ENCODE peak calls at places on chromosomes 12 and 14, in nine cellular contexts. Z is CD14-positive monocyte; I is activated CD8-positive, alpha-beta T cell treated with anti-CD3 and anti-CD28 coated beads for 36 hours; D is neural crest cell; O is mesothelial cell of epicardium; S is AG04450; W is kidney; T is IMR-90; H is dorsolateral prefrontal cortex. E is an unnamed sample.
A peak's percentile ranks its signal among the peaks of the same experiment; 100 is the strongest.

GRCh38 chr12:128879898-128880764 is 26.9 kb downstream of the GLT1D1 start:
- DNase-seq in Z (no peak), I (no peak), D (no peak), O (no peak), S (no peak), W (no peak), T (no peak), H (no peak), E (no peak)

GRCh38 chr14:91308337-91308736 is 63.8 kb upstream of the GPR68 start:
- DNase-seq in Z (no peak), I (no peak), D (no peak), O (no peak), S (no peak), W (peak; percentile 22), T (no peak), H (no peak), E (no peak)

GRCh38 chr12:1581973-1582708 is 12.2 kb downstream of the FBXL14 start:
- DNase-seq in Z (no peak), I (no peak), D (no peak), O (no peak), S (no peak), W (no peak), T (peak; percentile 58), H (no peak), E (no peak)

GRCh38 chr12:121748218-121748570 is 35.6 kb downstream of the TMEM120B start:
- DNase-seq in Z (no peak), I (no peak), D (no peak), O (no peak), S (no peak), W (no peak), T (no peak), H (no peak), E (no peak)

GRCh38 chr12:31234955-31235867 is 90.7 kb downstream of the SINHCAF start:
- DNase-seq in Z (no peak), I (no peak), D (peak; percentile 50), O (no peak), S (no peak), W (peak; percentile 84), T (peak; percentile 31), H (no peak), E (no peak)

GRCh38 chr14:67514650-67515385 is 18.3 kb upstream of the PLEKHH1 start:
- DNase-seq in Z (no peak), I (peak; percentile 43), D (peak; percentile 27), O (no peak), S (no peak), W (peak; percentile 81), T (peak; percentile 33), H (no peak), E (no peak)

GRCh38 chr14:94771906-94772468 is 2.1 kb upstream of the GSC start:
- DNase-seq in Z (no peak), I (no peak), D (no peak), O (no peak), S (no peak), W (no peak), T (no peak), H (no peak), E (no peak)

GRCh38 chr12:83365317-83365716 is 678.6 kb downstream of the TMTC2 start:
- DNase-seq in Z (no peak), I (no peak), D (no peak), O (no peak), S (no peak), W (no peak), T (no peak), H (no peak), E (no peak)

GRCh38 chr14:32588448-32589320 is 259.6 kb downstream of the AKAP6 start:
- DNase-seq in Z (no peak), I (no peak), D (peak; percentile 26), O (no peak), S (no peak), W (no peak), T (peak; percentile 65), H (no peak), E (no peak)

GRCh38 chr12:32478858-32479257 is 79.5 kb downstream of the FGD4 start:
- DNase-seq in Z (no peak), I (no peak), D (no peak), O (no peak), S (no peak), W (no peak), T (no peak), H (no peak), E (no peak)

GRCh38 chr14:75374911-75375310 is 52.9 kb upstream of the JDP2 start:
- DNase-seq in Z (no peak), I (no peak), D (no peak), O (no peak), S (no peak), W (no peak), T (no peak), H (no peak), E (no peak)

GRCh38 chr14:49621114-49621881 is 699 bp downstream of the MGAT2 start:
- DNase-seq in Z (peak; percentile 86), I (peak; percentile 78), D (peak; percentile 49), O (no peak), S (no peak), W (peak; percentile 92), T (peak; percentile 28), H (peak; percentile 62), E (peak; percentile 93)

GRCh38 chr12:20616093-20616492 is 79.0 kb upstream of the SLCO1C1 start:
- DNase-seq in Z (no peak), I (no peak), D (no peak), O (no peak), S (no peak), W (peak; percentile 39), T (no peak), H (no peak), E (no peak)

GRCh38 chr12:34393821-34394150 is 371.5 kb downstream of the ALG10 start:
- DNase-seq in Z (no peak), I (no peak), D (no peak), O (peak; percentile 8), S (no peak), W (peak; percentile 46), T (no peak), H (no peak), E (peak; percentile 81)

GRCh38 chr14:102262894-102263462 is 42.0 kb downstream of the MOK start:
- DNase-seq in Z (no peak), I (no peak), D (peak; percentile 60), O (no peak), S (no peak), W (no peak), T (peak; percentile 60), H (no peak), E (no peak)

GRCh38 chr12:6765048-6765633 is 1.0 kb upstream of the PTMS start:
- DNase-seq in Z (no peak), I (no peak), D (no peak), O (no peak), S (no peak), W (no peak), T (no peak), H (no peak), E (no peak)

GRCh38 chr12:49121047-49121696 is 10.0 kb downstream of the TUBA1B start:
- DNase-seq in Z (no peak), I (no peak), D (peak; percentile 33), O (no peak), S (no peak), W (no peak), T (peak; percentile 71), H (no peak), E (no peak)

GRCh38 chr12:60494249-60494648 is 898.4 kb downstream of the SLC16A7 start:
- DNase-seq in Z (no peak), I (no peak), D (no peak), O (no peak), S (peak; percentile 27), W (no peak), T (peak; percentile 63), H (no peak), E (no peak)

GRCh38 chr14:60668431-60669112 is 19.3 kb upstream of the SIX1 start:
- DNase-seq in Z (no peak), I (no peak), D (no peak), O (no peak), S (no peak), W (no peak), T (no peak), H (no peak), E (no peak)

GRCh38 chr14:88950069-88950468 is 125.6 kb downstream of the TTC8 start:
- DNase-seq in Z (no peak), I (no peak), D (no peak), O (no peak), S (no peak), W (no peak), T (no peak), H (no peak), E (no peak)

DNA sequence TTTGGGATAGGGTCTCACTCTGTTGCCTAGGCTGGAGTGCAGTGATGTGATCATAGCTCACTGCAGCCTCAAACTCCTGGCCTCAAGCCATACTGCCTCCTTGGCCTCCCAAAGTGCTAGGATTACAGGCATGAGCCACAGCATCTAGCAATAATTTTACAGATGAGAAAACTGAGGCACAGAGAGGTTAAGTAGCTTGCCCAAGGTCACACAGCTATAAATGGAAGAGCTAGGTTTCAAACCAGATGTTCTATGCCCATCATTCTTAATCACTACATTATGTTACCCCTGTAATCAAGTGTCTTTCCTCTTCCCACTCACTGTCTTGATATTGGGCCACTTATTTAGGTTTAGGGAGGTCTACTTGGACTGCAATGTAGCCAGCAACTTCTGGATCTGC is 3.6 kb downstream of the SLC17A8 start:
- DNase-seq in Z (no peak), I (no peak), D (no peak), O (no peak), S (no peak), W (no peak), T (no peak), H (no peak), E (no peak)
- TF ChIP-seq CTCF in Z (no peak), I (no peak), D (no peak), O (no peak), S (no peak), W (no peak), T (no peak), H (no peak), E (no peak)

DNA sequence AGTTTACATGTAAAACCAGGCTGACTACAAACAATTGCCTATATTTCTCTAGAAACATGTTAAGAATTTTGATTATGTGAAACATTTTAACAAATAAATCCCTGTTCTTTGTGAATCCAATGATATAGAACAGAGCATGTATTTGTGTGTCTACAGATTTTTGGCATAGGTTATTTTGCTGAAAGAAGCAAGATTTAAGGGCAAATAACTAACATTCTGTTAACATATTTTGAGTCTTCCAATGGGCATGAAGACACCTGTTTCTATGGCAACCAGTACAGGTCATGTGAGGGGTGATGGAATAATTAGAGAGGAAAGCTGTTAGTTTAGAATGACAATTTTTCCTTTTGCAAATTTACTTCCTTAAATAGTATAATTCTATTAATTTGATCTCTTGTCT is 8.8 kb downstream of the ART4 start:
- DNase-seq in Z (no peak), I (no peak), D (no peak), O (no peak), S (no peak), W (no peak), T (no peak), H (no peak), E (no peak)
- TF ChIP-seq CTCF in Z (no peak), I (no peak), D (no peak), O (no peak), S (no peak), W (no peak), T (no peak), H (no peak), E (no peak)

GRCh38 chr12:106358410-106359241 is 1.1 kb downstream of the POLR3B start:
- DNase-seq in Z (no peak), I (no peak), D (no peak), O (no peak), S (no peak), W (no peak), T (peak; percentile 82), H (no peak), E (no peak)
- TF ChIP-seq CTCF in Z (no peak), I (no peak), D (no peak), O (no peak), S (no peak), W (no peak), T (no peak), H (no peak), E (no peak)

GRCh38 chr12:71639341-71639760 is 24.3 kb downstream of the ZFC3H1 start:
- DNase-seq in Z (no peak), I (no peak), D (no peak), O (no peak), S (no peak), W (no peak), T (no peak), H (no peak), E (no peak)
- TF ChIP-seq CTCF in Z (no peak), I (no peak), D (no peak), O (no peak), S (no peak), W (peak; percentile 7), T (no peak), H (peak; percentile 7), E (peak; percentile 25)

E was measured in chondrocyte.